ENCODE peak calls at places on chromosomes 2 and 18, in five cellular contexts. S is NCI-H1092 treated with DMSO at 0.1 percent for 48 hours, I is HuH-7, L is MV-4-11, Z is NCI-H226. A is an unnamed sample.

GRCh38 chr2:68698567-68699377 is 35.8 kb upstream of the ARHGAP25 start:
- DNase-seq in S (peak; percentile 27), I (no peak), L (no peak), Z (no peak), A (no peak)

GRCh38 chr2:230865766-230866703 is 1.3 kb downstream of the ITM2C start:
- DNase-seq in S (no peak), I (peak; percentile 57), L (no peak), Z (no peak), A (no peak)

GRCh38 chr18:2589345-2590060 is 18.1 kb downstream of the NDC80 start:
- DNase-seq in S (no peak), I (peak; percentile 11), L (no peak), Z (no peak), A (peak; percentile 78)

GRCh38 chr2:170716851-170717598 is 1.9 kb downstream of the SP5 start:
- DNase-seq in S (peak; percentile 43), I (no peak), L (no peak), Z (no peak), A (peak; percentile 69)

GRCh38 chr2:157223624-157224205 is 33.8 kb upstream of the GALNT5 start:
- DNase-seq in S (no peak), I (no peak), L (no peak), Z (no peak), A (no peak)

GRCh38 chr2:161165811-161166210 is 5.6 kb downstream of the TANK start:
- DNase-seq in S (no peak), I (no peak), L (peak; percentile 92), Z (no peak), A (no peak)

GRCh38 chr2:238569415-238570195 is 142.9 kb downstream of the ASB1 start:
- DNase-seq in S (no peak), I (no peak), L (peak; percentile 47), Z (no peak), A (no peak)

GRCh38 chr2:65056990-65057375 is 767 bp downstream of the CEP68 start:
- DNase-seq in S (no peak), I (no peak), L (no peak), Z (no peak), A (no peak)

GRCh38 chr2:97919858-97920257 is 75.9 kb downstream of the TMEM131 start:
- DNase-seq in S (no peak), I (no peak), L (no peak), Z (no peak), A (no peak)

A was measured in HepG2.